ENCODE peak calls at places on chromosome 12, in six cellular contexts. Z is IMR-90, M is trophoblast cell, X is neuronal stem cell, F is H1, B is mesenchymal stem cell. O is an unnamed sample. For H3K9me3, the result is how much of the 10 kb centered on the place peaks cover.

GRCh38 chr12:100579844-100580243 is 6.4 kb downstream of the GAS2L3 start:
- DNase-seq in Z (no peak), M (no peak), X (no peak), F (no peak), B (no peak), O (no peak)

GRCh38 chr12:51887476-51888315 is at the start of gene ANKRD33:
- DNase-seq in Z (no peak), M (peak), X (no peak), F (peak), B (peak), O (peak)

GRCh38 chr12:32435921-32436710 is 36.8 kb downstream of the FGD4 start:
- DNase-seq in Z (peak), M (no peak), X (no peak), F (no peak), B (peak), O (no peak)

GRCh38 chr12:28869197-28869596 is 279.9 kb upstream of the FAR2 start:
- DNase-seq in Z (peak), M (peak), X (no peak), F (no peak), B (peak), O (no peak)

GRCh38 chr12:27814851-27815591 is 35.0 kb upstream of the MANSC4 start:
- DNase-seq in Z (peak), M (no peak), X (no peak), F (no peak), B (peak), O (no peak)

GRCh38 chr12:8953773-8954402 is 4.4 kb upstream of the M6PR start:
- DNase-seq in Z (no peak), M (no peak), X (no peak), F (no peak), B (no peak), O (no peak)

GRCh38 chr12:74984631-74985030 is 225.0 kb downstream of the KCNC2 start:
- DNase-seq in Z (no peak), M (no peak), X (no peak), F (no peak), B (no peak), O (peak)

GRCh38 chr12:27841392-27841882 is 61.4 kb upstream of the MANSC4 start:
- DNase-seq in Z (peak), M (no peak), X (no peak), F (no peak), B (peak), O (no peak)

GRCh38 chr12:53696285-53696654 is 20.4 kb upstream of the ATP5MC2 start:
- DNase-seq in Z (peak), M (peak), X (peak), F (peak), B (peak), O (peak)

GRCh38 chr12:49501895-49502294 is 36.9 kb upstream of the KCNH3 start:
- DNase-seq in Z (no peak), M (no peak), X (no peak), F (no peak), B (no peak), O (no peak)

GRCh38 chr12:127761880-127762279 is 505.1 kb upstream of the TMEM132C start:
- DNase-seq in Z (no peak), M (no peak), X (no peak), F (no peak), B (no peak), O (no peak)
- H3K9me3 ChIP-seq in Z (under half), M (under half), X (under half), F (under half), B (under half), O (under half)

GRCh38 chr12:68013181-68013580 is 23.9 kb downstream of the IFNG-AS1 start:
- DNase-seq in Z (no peak), M (no peak), X (no peak), F (no peak), B (no peak), O (no peak)

GRCh38 chr12:68018315-68018714 is 29.1 kb downstream of the IFNG-AS1 start:
- DNase-seq in Z (no peak), M (no peak), X (no peak), F (no peak), B (no peak), O (no peak)

GRCh38 chr12:68012712-68013111 is 23.5 kb downstream of the IFNG-AS1 start:
- DNase-seq in Z (no peak), M (no peak), X (no peak), F (no peak), B (peak), O (no peak)

GRCh38 chr12:68020049-68020448 is 30.8 kb downstream of the IFNG-AS1 start:
- DNase-seq in Z (no peak), M (no peak), X (no peak), F (no peak), B (no peak), O (no peak)

DNA sequence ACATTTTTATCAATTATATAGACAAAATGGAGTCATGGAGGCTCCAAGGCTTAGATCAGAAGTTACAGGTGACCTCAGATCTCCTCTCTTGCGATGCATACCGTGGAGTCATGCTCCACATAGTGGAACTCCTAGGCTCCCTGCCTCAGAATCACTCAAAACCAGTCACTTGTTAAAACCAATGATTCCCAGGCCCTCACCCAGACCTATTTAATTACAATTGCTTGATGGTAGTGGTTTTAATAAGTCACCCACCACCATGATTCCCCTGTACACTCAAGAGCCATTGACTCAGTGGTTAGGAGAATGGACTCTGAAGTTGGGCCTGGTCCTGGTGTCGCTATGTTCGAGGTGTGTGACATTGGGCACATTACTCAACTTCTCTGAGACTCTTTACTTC is 26.9 kb downstream of the IFNG-AS1 start:
- DNase-seq in Z (no peak), M (no peak), X (no peak), F (no peak), B (no peak), O (no peak)
- H3K18ac ChIP-seq in Z (no peak), M (no peak), X (no peak), F (no peak), B (no peak), O (no peak)

GRCh38 chr12:34292736-34293625 is 270.7 kb downstream of the ALG10 start:
- DNase-seq in Z (no peak), M (no peak), X (no peak), F (no peak), B (no peak), O (no peak)

GRCh38 chr12:34296143-34297041 is 274.1 kb downstream of the ALG10 start:
- DNase-seq in Z (no peak), M (no peak), X (no peak), F (no peak), B (no peak), O (no peak)

GRCh38 chr12:34295366-34296142 is 273.3 kb downstream of the ALG10 start:
- DNase-seq in Z (no peak), M (no peak), X (no peak), F (no peak), B (no peak), O (no peak)

GRCh38 chr12:34294137-34294536 is 271.8 kb downstream of the ALG10 start:
- DNase-seq in Z (no peak), M (no peak), X (no peak), F (no peak), B (no peak), O (no peak)

GRCh38 chr12:34294671-34295365 is 272.5 kb downstream of the ALG10 start:
- DNase-seq in Z (no peak), M (no peak), X (no peak), F (no peak), B (no peak), O (no peak)
- H3K9me3 ChIP-seq in Z (half or more), M (half or more), X (half or more), F (half or more), B (under half), O (half or more)

GRCh38 chr12:117092511-117092780 is 6.8 kb downstream of the TESC start:
- DNase-seq in Z (no peak), M (no peak), X (no peak), F (no peak), B (no peak), O (no peak)
- H3K18ac ChIP-seq in Z (no peak), M (no peak), X (peak), F (no peak), B (no peak), O (no peak)

GRCh38 chr12:132951649-132952048 is 4.5 kb downstream of the ZNF605 start:
- DNase-seq in Z (no peak), M (no peak), X (no peak), F (no peak), B (no peak), O (no peak)
- H3K9me3 ChIP-seq in Z (half or more), M (half or more), X (under half), F (half or more), B (half or more), O (under half)

GRCh38 chr12:10721654-10722501 is 1.2 kb downstream of the YBX3 start:
- DNase-seq in Z (peak), M (peak), X (peak), F (peak), B (peak), O (peak)
- H3K18ac ChIP-seq in Z (peak), M (peak), X (peak), F (peak), B (peak), O (peak)

DNA sequence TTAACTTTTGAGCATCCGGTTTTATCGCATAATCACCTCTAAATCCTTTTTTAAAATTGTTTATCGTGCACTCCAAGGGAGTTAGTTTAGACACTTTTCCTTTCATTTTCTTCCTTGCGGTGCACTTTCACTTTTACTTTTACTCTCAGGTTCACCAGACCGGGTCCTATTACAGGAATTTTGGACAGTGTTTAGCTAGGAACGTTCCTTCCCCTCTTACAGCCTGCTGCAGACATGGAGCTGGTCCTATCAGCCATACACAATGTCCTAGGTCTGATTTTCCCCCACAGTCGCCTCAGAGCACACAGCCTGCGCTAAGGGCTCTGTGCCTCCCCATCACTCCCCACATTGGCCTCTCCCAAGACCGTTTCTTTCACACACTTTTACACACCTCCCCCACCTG is 103.9 kb downstream of the ALG10 start:
- DNase-seq in Z (no peak), M (no peak), X (no peak), F (no peak), B (no peak), O (no peak)
- H3K9me3 ChIP-seq in Z (under half), M (under half), X (under half), F (half or more), B (under half), O (under half)

GRCh38 chr12:93570552-93571359 is 1.7 kb upstream of the SOCS2 start:
- DNase-seq in Z (peak), M (peak), X (peak), F (peak), B (peak), O (peak)
- H3K18ac ChIP-seq in Z (no peak), M (peak), X (peak), F (peak), B (no peak), O (peak)